ENCODE peak calls at places on chromosomes 16 and 17, in ten cellular contexts. One of them, this sample, is unnamed.

GRCh38 chr17:9233761-9234160 is 212.5 kb downstream of the NTN1 start:
- DNase-seq in HCT116: no peak
- DNase-seq in central memory CD8-positive, alpha-beta T cell: no peak
- DNase-seq in AG09309: no peak
- DNase-seq in A549: no peak
- DNase-seq in skeletal muscle cell: no peak
- DNase-seq in stimulated activated naive CD4-positive, alpha-beta T cell: no peak
- DNase-seq in LHCN-M2: no peak
- DNase-seq in AML-193: no peak
- DNase-seq in activated CD8-positive, alpha-beta memory T cell treated with anti-CD3 and anti-CD28 coated beads, Interleukin-2, amount 10 ng/mL, durations not matched to agents 7 days and 5 days: no peak
- DNase-seq in this sample: no peak

GRCh38 chr17:14316131-14316854 is 15.4 kb downstream of the HS3ST3B1 start:
- DNase-seq in AG09309: no peak
- DNase-seq in central memory CD8-positive, alpha-beta T cell: no peak
- DNase-seq in AML-193: no peak
- DNase-seq in A549: no peak
- DNase-seq in HCT116: no peak
- DNase-seq in activated CD8-positive, alpha-beta memory T cell treated with anti-CD3 and anti-CD28 coated beads, Interleukin-2, amount 10 ng/mL, durations not matched to agents 7 days and 5 days: no peak
- DNase-seq in LHCN-M2: no peak
- DNase-seq in stimulated activated naive CD4-positive, alpha-beta T cell: no peak
- DNase-seq in skeletal muscle cell: no peak
- DNase-seq in this sample: no peak

GRCh38 chr16:71568541-71568940 is 8.4 kb downstream of the TAT start:
- DNase-seq in LHCN-M2: no peak
- DNase-seq in HCT116: no peak
- DNase-seq in AG09309: no peak
- DNase-seq in A549: no peak
- DNase-seq in central memory CD8-positive, alpha-beta T cell: no peak
- DNase-seq in skeletal muscle cell: no peak
- DNase-seq in stimulated activated naive CD4-positive, alpha-beta T cell: no peak
- DNase-seq in activated CD8-positive, alpha-beta memory T cell treated with anti-CD3 and anti-CD28 coated beads, Interleukin-2, amount 10 ng/mL, durations not matched to agents 7 days and 5 days: no peak
- DNase-seq in AML-193: no peak
- DNase-seq in this sample: no peak

GRCh38 chr17:45146616-45147101 is 1.6 kb upstream of the HEXIM1 start:
- DNase-seq in activated CD8-positive, alpha-beta memory T cell treated with anti-CD3 and anti-CD28 coated beads, Interleukin-2, amount 10 ng/mL, durations not matched to agents 7 days and 5 days: no peak
- DNase-seq in stimulated activated naive CD4-positive, alpha-beta T cell: no peak
- DNase-seq in LHCN-M2: peak
- DNase-seq in skeletal muscle cell: no peak
- DNase-seq in A549: no peak
- DNase-seq in central memory CD8-positive, alpha-beta T cell: no peak
- DNase-seq in HCT116: no peak
- DNase-seq in AG09309: peak
- DNase-seq in AML-193: no peak
- DNase-seq in this sample: no peak

GRCh38 chr17:38579934-38580333 is 25.8 kb downstream of the SRCIN1 start:
- DNase-seq in A549: peak
- DNase-seq in skeletal muscle cell: no peak
- DNase-seq in central memory CD8-positive, alpha-beta T cell: no peak
- DNase-seq in HCT116: no peak
- DNase-seq in AG09309: no peak
- DNase-seq in stimulated activated naive CD4-positive, alpha-beta T cell: no peak
- DNase-seq in AML-193: peak
- DNase-seq in LHCN-M2: peak
- DNase-seq in activated CD8-positive, alpha-beta memory T cell treated with anti-CD3 and anti-CD28 coated beads, Interleukin-2, amount 10 ng/mL, durations not matched to agents 7 days and 5 days: no peak
- DNase-seq in this sample: peak

GRCh38 chr17:50559674-50560184 is 786 bp upstream of the CACNA1G start:
- DNase-seq in stimulated activated naive CD4-positive, alpha-beta T cell: peak
- DNase-seq in LHCN-M2: peak
- DNase-seq in skeletal muscle cell: no peak
- DNase-seq in activated CD8-positive, alpha-beta memory T cell treated with anti-CD3 and anti-CD28 coated beads, Interleukin-2, amount 10 ng/mL, durations not matched to agents 7 days and 5 days: peak
- DNase-seq in HCT116: peak
- DNase-seq in AML-193: no peak
- DNase-seq in A549: peak
- DNase-seq in central memory CD8-positive, alpha-beta T cell: no peak
- DNase-seq in AG09309: no peak
- DNase-seq in this sample: no peak

GRCh38 chr16:22300427-22301071 is 3.3 kb downstream of the POLR3E start:
- DNase-seq in stimulated activated naive CD4-positive, alpha-beta T cell: peak
- DNase-seq in AML-193: peak
- DNase-seq in A549: peak
- DNase-seq in HCT116: no peak
- DNase-seq in AG09309: peak
- DNase-seq in central memory CD8-positive, alpha-beta T cell: no peak
- DNase-seq in skeletal muscle cell: no peak
- DNase-seq in activated CD8-positive, alpha-beta memory T cell treated with anti-CD3 and anti-CD28 coated beads, Interleukin-2, amount 10 ng/mL, durations not matched to agents 7 days and 5 days: peak
- DNase-seq in LHCN-M2: peak
- DNase-seq in this sample: peak

GRCh38 chr17:71496552-71496951 is 624.3 kb upstream of the SOX9 start:
- DNase-seq in AML-193: no peak
- DNase-seq in A549: no peak
- DNase-seq in LHCN-M2: peak
- DNase-seq in central memory CD8-positive, alpha-beta T cell: no peak
- DNase-seq in skeletal muscle cell: peak
- DNase-seq in stimulated activated naive CD4-positive, alpha-beta T cell: no peak
- DNase-seq in HCT116: no peak
- DNase-seq in activated CD8-positive, alpha-beta memory T cell treated with anti-CD3 and anti-CD28 coated beads, Interleukin-2, amount 10 ng/mL, durations not matched to agents 7 days and 5 days: no peak
- DNase-seq in AG09309: peak
- DNase-seq in this sample: no peak

GRCh38 chr16:30348929-30349328 is 6.2 kb downstream of the CD2BP2 start:
- DNase-seq in central memory CD8-positive, alpha-beta T cell: no peak
- DNase-seq in LHCN-M2: no peak
- DNase-seq in HCT116: no peak
- DNase-seq in AML-193: no peak
- DNase-seq in A549: no peak
- DNase-seq in skeletal muscle cell: no peak
- DNase-seq in stimulated activated naive CD4-positive, alpha-beta T cell: no peak
- DNase-seq in AG09309: no peak
- DNase-seq in activated CD8-positive, alpha-beta memory T cell treated with anti-CD3 and anti-CD28 coated beads, Interleukin-2, amount 10 ng/mL, durations not matched to agents 7 days and 5 days: no peak
- DNase-seq in this sample: no peak

GRCh38 chr16:11613381-11614303 is 26.9 kb upstream of the LITAF start:
- DNase-seq in AG09309: no peak
- DNase-seq in central memory CD8-positive, alpha-beta T cell: no peak
- DNase-seq in LHCN-M2: no peak
- DNase-seq in activated CD8-positive, alpha-beta memory T cell treated with anti-CD3 and anti-CD28 coated beads, Interleukin-2, amount 10 ng/mL, durations not matched to agents 7 days and 5 days: peak
- DNase-seq in stimulated activated naive CD4-positive, alpha-beta T cell: no peak
- DNase-seq in A549: no peak
- DNase-seq in skeletal muscle cell: no peak
- DNase-seq in HCT116: no peak
- DNase-seq in AML-193: peak
- DNase-seq in this sample: no peak

GRCh38 chr16:24701521-24701951 is 27.9 kb upstream of the TNRC6A start:
- DNase-seq in activated CD8-positive, alpha-beta memory T cell treated with anti-CD3 and anti-CD28 coated beads, Interleukin-2, amount 10 ng/mL, durations not matched to agents 7 days and 5 days: no peak
- DNase-seq in AML-193: no peak
- DNase-seq in AG09309: no peak
- DNase-seq in skeletal muscle cell: no peak
- DNase-seq in stimulated activated naive CD4-positive, alpha-beta T cell: no peak
- DNase-seq in HCT116: no peak
- DNase-seq in central memory CD8-positive, alpha-beta T cell: no peak
- DNase-seq in LHCN-M2: peak
- DNase-seq in A549: no peak
- DNase-seq in this sample: no peak

GRCh38 chr17:41888332-41888965 is 23.2 kb upstream of the KLHL11 start:
- DNase-seq in AG09309: no peak
- DNase-seq in LHCN-M2: no peak
- DNase-seq in central memory CD8-positive, alpha-beta T cell: no peak
- DNase-seq in activated CD8-positive, alpha-beta memory T cell treated with anti-CD3 and anti-CD28 coated beads, Interleukin-2, amount 10 ng/mL, durations not matched to agents 7 days and 5 days: no peak
- DNase-seq in HCT116: no peak
- DNase-seq in stimulated activated naive CD4-positive, alpha-beta T cell: no peak
- DNase-seq in AML-193: no peak
- DNase-seq in A549: no peak
- DNase-seq in skeletal muscle cell: no peak
- DNase-seq in this sample: no peak

GRCh38 chr17:2172447-2172938 is 117.6 kb downstream of the HIC1 start:
- DNase-seq in LHCN-M2: peak
- DNase-seq in stimulated activated naive CD4-positive, alpha-beta T cell: no peak
- DNase-seq in HCT116: no peak
- DNase-seq in A549: no peak
- DNase-seq in activated CD8-positive, alpha-beta memory T cell treated with anti-CD3 and anti-CD28 coated beads, Interleukin-2, amount 10 ng/mL, durations not matched to agents 7 days and 5 days: no peak
- DNase-seq in central memory CD8-positive, alpha-beta T cell: no peak
- DNase-seq in AML-193: no peak
- DNase-seq in skeletal muscle cell: peak
- DNase-seq in AG09309: no peak
- DNase-seq in this sample: peak

GRCh38 chr16:72552675-72553074 is 380.7 kb upstream of the PMFBP1 start:
- DNase-seq in A549: no peak
- DNase-seq in stimulated activated naive CD4-positive, alpha-beta T cell: no peak
- DNase-seq in AG09309: no peak
- DNase-seq in activated CD8-positive, alpha-beta memory T cell treated with anti-CD3 and anti-CD28 coated beads, Interleukin-2, amount 10 ng/mL, durations not matched to agents 7 days and 5 days: no peak
- DNase-seq in AML-193: no peak
- DNase-seq in HCT116: no peak
- DNase-seq in LHCN-M2: no peak
- DNase-seq in skeletal muscle cell: no peak
- DNase-seq in central memory CD8-positive, alpha-beta T cell: no peak
- DNase-seq in this sample: no peak

GRCh38 chr16:79542196-79542859 is 58.2 kb downstream of the MAF start:
- DNase-seq in A549: no peak
- DNase-seq in central memory CD8-positive, alpha-beta T cell: no peak
- DNase-seq in skeletal muscle cell: no peak
- DNase-seq in AG09309: no peak
- DNase-seq in AML-193: no peak
- DNase-seq in activated CD8-positive, alpha-beta memory T cell treated with anti-CD3 and anti-CD28 coated beads, Interleukin-2, amount 10 ng/mL, durations not matched to agents 7 days and 5 days: no peak
- DNase-seq in HCT116: no peak
- DNase-seq in LHCN-M2: no peak
- DNase-seq in stimulated activated naive CD4-positive, alpha-beta T cell: no peak
- DNase-seq in this sample: no peak

GRCh38 chr17:3585826-3586225 is 23.4 kb downstream of the TRPV1 start:
- DNase-seq in skeletal muscle cell: no peak
- DNase-seq in central memory CD8-positive, alpha-beta T cell: no peak
- DNase-seq in activated CD8-positive, alpha-beta memory T cell treated with anti-CD3 and anti-CD28 coated beads, Interleukin-2, amount 10 ng/mL, durations not matched to agents 7 days and 5 days: no peak
- DNase-seq in stimulated activated naive CD4-positive, alpha-beta T cell: no peak
- DNase-seq in AML-193: no peak
- DNase-seq in HCT116: no peak
- DNase-seq in LHCN-M2: no peak
- DNase-seq in A549: no peak
- DNase-seq in AG09309: no peak
- DNase-seq in this sample: no peak

GRCh38 chr16:87733190-87733589 is 32.6 kb downstream of the KLHDC4 start:
- DNase-seq in A549: no peak
- DNase-seq in central memory CD8-positive, alpha-beta T cell: no peak
- DNase-seq in skeletal muscle cell: no peak
- DNase-seq in stimulated activated naive CD4-positive, alpha-beta T cell: no peak
- DNase-seq in LHCN-M2: no peak
- DNase-seq in AG09309: no peak
- DNase-seq in HCT116: no peak
- DNase-seq in AML-193: no peak
- DNase-seq in activated CD8-positive, alpha-beta memory T cell treated with anti-CD3 and anti-CD28 coated beads, Interleukin-2, amount 10 ng/mL, durations not matched to agents 7 days and 5 days: no peak
- DNase-seq in this sample: peak

GRCh38 chr17:76565728-76566612 is 19.7 kb downstream of the ST6GALNAC2 start:
- DNase-seq in skeletal muscle cell: no peak
- DNase-seq in AML-193: no peak
- DNase-seq in AG09309: no peak
- DNase-seq in HCT116: no peak
- DNase-seq in A549: no peak
- DNase-seq in activated CD8-positive, alpha-beta memory T cell treated with anti-CD3 and anti-CD28 coated beads, Interleukin-2, amount 10 ng/mL, durations not matched to agents 7 days and 5 days: no peak
- DNase-seq in stimulated activated naive CD4-positive, alpha-beta T cell: no peak
- DNase-seq in LHCN-M2: no peak
- DNase-seq in central memory CD8-positive, alpha-beta T cell: no peak
- DNase-seq in this sample: no peak

GRCh38 chr17:7748098-7748775 is 30.7 kb downstream of the DNAH2 start:
- DNase-seq in A549: no peak
- DNase-seq in AG09309: no peak
- DNase-seq in LHCN-M2: no peak
- DNase-seq in central memory CD8-positive, alpha-beta T cell: no peak
- DNase-seq in HCT116: no peak
- DNase-seq in stimulated activated naive CD4-positive, alpha-beta T cell: no peak
- DNase-seq in skeletal muscle cell: no peak
- DNase-seq in activated CD8-positive, alpha-beta memory T cell treated with anti-CD3 and anti-CD28 coated beads, Interleukin-2, amount 10 ng/mL, durations not matched to agents 7 days and 5 days: no peak
- DNase-seq in AML-193: no peak
- DNase-seq in this sample: no peak

GRCh38 chr16:29811896-29812665 is at the start of gene PRRT2:
- DNase-seq in AG09309: no peak
- DNase-seq in AML-193: no peak
- DNase-seq in LHCN-M2: peak
- DNase-seq in skeletal muscle cell: no peak
- DNase-seq in HCT116: no peak
- DNase-seq in central memory CD8-positive, alpha-beta T cell: no peak
- DNase-seq in A549: no peak
- DNase-seq in activated CD8-positive, alpha-beta memory T cell treated with anti-CD3 and anti-CD28 coated beads, Interleukin-2, amount 10 ng/mL, durations not matched to agents 7 days and 5 days: peak
- DNase-seq in stimulated activated naive CD4-positive, alpha-beta T cell: peak
- DNase-seq in this sample: peak

GRCh38 chr16:57892447-57893096 is 78.4 kb downstream of the CNGB1 start:
- DNase-seq in AG09309: no peak
- DNase-seq in A549: no peak
- DNase-seq in central memory CD8-positive, alpha-beta T cell: no peak
- DNase-seq in AML-193: no peak
- DNase-seq in activated CD8-positive, alpha-beta memory T cell treated with anti-CD3 and anti-CD28 coated beads, Interleukin-2, amount 10 ng/mL, durations not matched to agents 7 days and 5 days: no peak
- DNase-seq in stimulated activated naive CD4-positive, alpha-beta T cell: no peak
- DNase-seq in skeletal muscle cell: no peak
- DNase-seq in HCT116: no peak
- DNase-seq in LHCN-M2: peak
- DNase-seq in this sample: no peak

GRCh38 chr16:26877421-26877820 is 189.3 kb upstream of the C16orf82 start:
- DNase-seq in HCT116: no peak
- DNase-seq in AML-193: no peak
- DNase-seq in A549: no peak
- DNase-seq in central memory CD8-positive, alpha-beta T cell: no peak
- DNase-seq in activated CD8-positive, alpha-beta memory T cell treated with anti-CD3 and anti-CD28 coated beads, Interleukin-2, amount 10 ng/mL, durations not matched to agents 7 days and 5 days: no peak
- DNase-seq in AG09309: no peak
- DNase-seq in stimulated activated naive CD4-positive, alpha-beta T cell: no peak
- DNase-seq in LHCN-M2: no peak
- DNase-seq in skeletal muscle cell: no peak
- DNase-seq in this sample: no peak

GRCh38 chr17:75260679-75261335 is 599 bp downstream of the GGA3 start:
- DNase-seq in AML-193: no peak
- DNase-seq in AG09309: no peak
- DNase-seq in activated CD8-positive, alpha-beta memory T cell treated with anti-CD3 and anti-CD28 coated beads, Interleukin-2, amount 10 ng/mL, durations not matched to agents 7 days and 5 days: peak
- DNase-seq in stimulated activated naive CD4-positive, alpha-beta T cell: no peak
- DNase-seq in central memory CD8-positive, alpha-beta T cell: no peak
- DNase-seq in LHCN-M2: no peak
- DNase-seq in A549: no peak
- DNase-seq in HCT116: no peak
- DNase-seq in skeletal muscle cell: no peak
- DNase-seq in this sample: no peak

GRCh38 chr16:24609740-24610420 is 70.5 kb downstream of the RBBP6 start:
- DNase-seq in activated CD8-positive, alpha-beta memory T cell treated with anti-CD3 and anti-CD28 coated beads, Interleukin-2, amount 10 ng/mL, durations not matched to agents 7 days and 5 days: no peak
- DNase-seq in HCT116: no peak
- DNase-seq in central memory CD8-positive, alpha-beta T cell: no peak
- DNase-seq in AG09309: peak
- DNase-seq in LHCN-M2: peak
- DNase-seq in AML-193: no peak
- DNase-seq in stimulated activated naive CD4-positive, alpha-beta T cell: no peak
- DNase-seq in skeletal muscle cell: no peak
- DNase-seq in A549: no peak
- DNase-seq in this sample: peak

GRCh38 chr16:3256146-3256875 is at the start of gene MEFV:
- DNase-seq in A549: no peak
- DNase-seq in skeletal muscle cell: no peak
- DNase-seq in HCT116: no peak
- DNase-seq in AG09309: no peak
- DNase-seq in AML-193: peak
- DNase-seq in central memory CD8-positive, alpha-beta T cell: no peak
- DNase-seq in LHCN-M2: peak
- DNase-seq in stimulated activated naive CD4-positive, alpha-beta T cell: no peak
- DNase-seq in activated CD8-positive, alpha-beta memory T cell treated with anti-CD3 and anti-CD28 coated beads, Interleukin-2, amount 10 ng/mL, durations not matched to agents 7 days and 5 days: no peak
- DNase-seq in this sample: no peak

GRCh38 chr17:65039349-65039988 is 17.1 kb downstream of the GNA13 start:
- DNase-seq in central memory CD8-positive, alpha-beta T cell: no peak
- DNase-seq in stimulated activated naive CD4-positive, alpha-beta T cell: peak
- DNase-seq in AG09309: no peak
- DNase-seq in A549: no peak
- DNase-seq in LHCN-M2: no peak
- DNase-seq in HCT116: no peak
- DNase-seq in skeletal muscle cell: no peak
- DNase-seq in activated CD8-positive, alpha-beta memory T cell treated with anti-CD3 and anti-CD28 coated beads, Interleukin-2, amount 10 ng/mL, durations not matched to agents 7 days and 5 days: peak
- DNase-seq in AML-193: no peak
- DNase-seq in this sample: no peak

GRCh38 chr17:3968886-3969524 is 4.8 kb upstream of the ATP2A3 start:
- DNase-seq in AML-193: no peak
- DNase-seq in A549: no peak
- DNase-seq in skeletal muscle cell: no peak
- DNase-seq in AG09309: no peak
- DNase-seq in LHCN-M2: no peak
- DNase-seq in activated CD8-positive, alpha-beta memory T cell treated with anti-CD3 and anti-CD28 coated beads, Interleukin-2, amount 10 ng/mL, durations not matched to agents 7 days and 5 days: no peak
- DNase-seq in central memory CD8-positive, alpha-beta T cell: no peak
- DNase-seq in stimulated activated naive CD4-positive, alpha-beta T cell: no peak
- DNase-seq in HCT116: no peak
- DNase-seq in this sample: no peak

GRCh38 chr17:5000237-5000639 is 2.5 kb downstream of the KIF1C start:
- DNase-seq in activated CD8-positive, alpha-beta memory T cell treated with anti-CD3 and anti-CD28 coated beads, Interleukin-2, amount 10 ng/mL, durations not matched to agents 7 days and 5 days: no peak
- DNase-seq in skeletal muscle cell: no peak
- DNase-seq in LHCN-M2: peak
- DNase-seq in AG09309: no peak
- DNase-seq in HCT116: no peak
- DNase-seq in stimulated activated naive CD4-positive, alpha-beta T cell: no peak
- DNase-seq in A549: no peak
- DNase-seq in AML-193: no peak
- DNase-seq in central memory CD8-positive, alpha-beta T cell: no peak
- DNase-seq in this sample: no peak

This sample was measured in NCI-H510A treated with DMSO at 0.1 percent for 48 hours.